ENCODE peak calls at places on chromosome 13, in seven cellular contexts. One of them, this sample, is unnamed.

GRCh38 chr13:40613954-40614353 is 52.5 kb downstream of the FOXO1 start:
- DNase-seq in stimulated activated CD8-positive, alpha-beta memory T cell treated with anti-CD3 and anti-CD28 coated beads, Interleukin-12 subunit alpha, Interleukin-12 subunit beta, amount 100 ng/mL, for 4 hours: no peak
- DNase-seq in lung microvascular endothelial cell: no peak
- DNase-seq in CD4-positive, alpha-beta memory T cell: no peak
- DNase-seq in psoas muscle: no peak
- DNase-seq in endothelial cell: no peak
- DNase-seq in naive thymus-derived CD8-positive, alpha-beta T cell: no peak
- DNase-seq in this sample: no peak

GRCh38 chr13:36919206-36919832 is 719 bp downstream of the SMAD9 start:
- DNase-seq in psoas muscle: peak
- DNase-seq in stimulated activated CD8-positive, alpha-beta memory T cell treated with anti-CD3 and anti-CD28 coated beads, Interleukin-12 subunit alpha, Interleukin-12 subunit beta, amount 100 ng/mL, for 4 hours: no peak
- DNase-seq in lung microvascular endothelial cell: peak
- DNase-seq in naive thymus-derived CD8-positive, alpha-beta T cell: no peak
- DNase-seq in endothelial cell: peak
- DNase-seq in CD4-positive, alpha-beta memory T cell: no peak
- DNase-seq in this sample: no peak

GRCh38 chr13:27601208-27601607 is 19.1 kb downstream of the LNX2 start:
- DNase-seq in CD4-positive, alpha-beta memory T cell: no peak
- DNase-seq in naive thymus-derived CD8-positive, alpha-beta T cell: no peak
- DNase-seq in psoas muscle: no peak
- DNase-seq in stimulated activated CD8-positive, alpha-beta memory T cell treated with anti-CD3 and anti-CD28 coated beads, Interleukin-12 subunit alpha, Interleukin-12 subunit beta, amount 100 ng/mL, for 4 hours: no peak
- DNase-seq in endothelial cell: no peak
- DNase-seq in lung microvascular endothelial cell: no peak
- DNase-seq in this sample: no peak

GRCh38 chr13:25738342-25738771 is 313.5 kb downstream of the SHISA2 start:
- DNase-seq in CD4-positive, alpha-beta memory T cell: no peak
- DNase-seq in naive thymus-derived CD8-positive, alpha-beta T cell: no peak
- DNase-seq in stimulated activated CD8-positive, alpha-beta memory T cell treated with anti-CD3 and anti-CD28 coated beads, Interleukin-12 subunit alpha, Interleukin-12 subunit beta, amount 100 ng/mL, for 4 hours: no peak
- DNase-seq in psoas muscle: no peak
- DNase-seq in lung microvascular endothelial cell: no peak
- DNase-seq in endothelial cell: no peak
- DNase-seq in this sample: no peak

GRCh38 chr13:60755380-60756163 is 358.6 kb downstream of the TDRD3 start:
- DNase-seq in endothelial cell: peak
- DNase-seq in psoas muscle: no peak
- DNase-seq in CD4-positive, alpha-beta memory T cell: no peak
- DNase-seq in naive thymus-derived CD8-positive, alpha-beta T cell: no peak
- DNase-seq in lung microvascular endothelial cell: no peak
- DNase-seq in stimulated activated CD8-positive, alpha-beta memory T cell treated with anti-CD3 and anti-CD28 coated beads, Interleukin-12 subunit alpha, Interleukin-12 subunit beta, amount 100 ng/mL, for 4 hours: no peak
- DNase-seq in this sample: no peak

GRCh38 chr13:28136916-28137315 is 1.4 kb upstream of the PAN3 start:
- DNase-seq in psoas muscle: no peak
- DNase-seq in naive thymus-derived CD8-positive, alpha-beta T cell: no peak
- DNase-seq in lung microvascular endothelial cell: no peak
- DNase-seq in stimulated activated CD8-positive, alpha-beta memory T cell treated with anti-CD3 and anti-CD28 coated beads, Interleukin-12 subunit alpha, Interleukin-12 subunit beta, amount 100 ng/mL, for 4 hours: no peak
- DNase-seq in endothelial cell: no peak
- DNase-seq in CD4-positive, alpha-beta memory T cell: no peak
- DNase-seq in this sample: no peak

GRCh38 chr13:76380436-76381065 is 505.7 kb downstream of the KCTD12 start:
- DNase-seq in psoas muscle: no peak
- DNase-seq in stimulated activated CD8-positive, alpha-beta memory T cell treated with anti-CD3 and anti-CD28 coated beads, Interleukin-12 subunit alpha, Interleukin-12 subunit beta, amount 100 ng/mL, for 4 hours: no peak
- DNase-seq in naive thymus-derived CD8-positive, alpha-beta T cell: no peak
- DNase-seq in endothelial cell: no peak
- DNase-seq in CD4-positive, alpha-beta memory T cell: no peak
- DNase-seq in lung microvascular endothelial cell: no peak
- DNase-seq in this sample: no peak

GRCh38 chr13:43265028-43265427 is 241.6 kb downstream of the DNAJC15 start:
- DNase-seq in CD4-positive, alpha-beta memory T cell: no peak
- DNase-seq in lung microvascular endothelial cell: no peak
- DNase-seq in naive thymus-derived CD8-positive, alpha-beta T cell: no peak
- DNase-seq in stimulated activated CD8-positive, alpha-beta memory T cell treated with anti-CD3 and anti-CD28 coated beads, Interleukin-12 subunit alpha, Interleukin-12 subunit beta, amount 100 ng/mL, for 4 hours: no peak
- DNase-seq in endothelial cell: no peak
- DNase-seq in psoas muscle: no peak
- DNase-seq in this sample: no peak

GRCh38 chr13:43878897-43879322 is 630 bp downstream of the CCDC122 start:
- DNase-seq in stimulated activated CD8-positive, alpha-beta memory T cell treated with anti-CD3 and anti-CD28 coated beads, Interleukin-12 subunit alpha, Interleukin-12 subunit beta, amount 100 ng/mL, for 4 hours: peak
- DNase-seq in endothelial cell: peak
- DNase-seq in CD4-positive, alpha-beta memory T cell: no peak
- DNase-seq in psoas muscle: peak
- DNase-seq in naive thymus-derived CD8-positive, alpha-beta T cell: peak
- DNase-seq in lung microvascular endothelial cell: peak
- DNase-seq in this sample: peak

GRCh38 chr13:38223093-38223492 is 126.6 kb upstream of the UFM1 start:
- DNase-seq in endothelial cell: peak
- DNase-seq in psoas muscle: no peak
- DNase-seq in lung microvascular endothelial cell: no peak
- DNase-seq in naive thymus-derived CD8-positive, alpha-beta T cell: no peak
- DNase-seq in stimulated activated CD8-positive, alpha-beta memory T cell treated with anti-CD3 and anti-CD28 coated beads, Interleukin-12 subunit alpha, Interleukin-12 subunit beta, amount 100 ng/mL, for 4 hours: no peak
- DNase-seq in CD4-positive, alpha-beta memory T cell: no peak
- DNase-seq in this sample: no peak

GRCh38 chr13:27137759-27138158 is 33.9 kb downstream of the USP12 start:
- DNase-seq in psoas muscle: peak
- DNase-seq in stimulated activated CD8-positive, alpha-beta memory T cell treated with anti-CD3 and anti-CD28 coated beads, Interleukin-12 subunit alpha, Interleukin-12 subunit beta, amount 100 ng/mL, for 4 hours: no peak
- DNase-seq in CD4-positive, alpha-beta memory T cell: no peak
- DNase-seq in lung microvascular endothelial cell: no peak
- DNase-seq in endothelial cell: no peak
- DNase-seq in naive thymus-derived CD8-positive, alpha-beta T cell: no peak
- DNase-seq in this sample: no peak

GRCh38 chr13:81639984-81640582 is 1299.2 kb upstream of the SPRY2 start:
- DNase-seq in psoas muscle: no peak
- DNase-seq in lung microvascular endothelial cell: no peak
- DNase-seq in stimulated activated CD8-positive, alpha-beta memory T cell treated with anti-CD3 and anti-CD28 coated beads, Interleukin-12 subunit alpha, Interleukin-12 subunit beta, amount 100 ng/mL, for 4 hours: no peak
- DNase-seq in CD4-positive, alpha-beta memory T cell: no peak
- DNase-seq in naive thymus-derived CD8-positive, alpha-beta T cell: no peak
- DNase-seq in endothelial cell: peak
- DNase-seq in this sample: no peak

GRCh38 chr13:80123945-80124344 is 217.0 kb downstream of the SPRY2 start:
- DNase-seq in psoas muscle: no peak
- DNase-seq in naive thymus-derived CD8-positive, alpha-beta T cell: no peak
- DNase-seq in endothelial cell: no peak
- DNase-seq in stimulated activated CD8-positive, alpha-beta memory T cell treated with anti-CD3 and anti-CD28 coated beads, Interleukin-12 subunit alpha, Interleukin-12 subunit beta, amount 100 ng/mL, for 4 hours: no peak
- DNase-seq in lung microvascular endothelial cell: no peak
- DNase-seq in CD4-positive, alpha-beta memory T cell: no peak
- DNase-seq in this sample: no peak